ENCODE peak calls at places on chromosomes 12 and 14, in six cellular contexts. One of them, this sample, is unnamed.

GRCh38 chr12:106898001-106898966 is 57.4 kb upstream of the TMEM263 start:
- DNase-seq in OCI-LY7: no peak
- DNase-seq in cardiac muscle cell: no peak
- DNase-seq in pancreas: no peak
- DNase-seq in astrocyte of the spinal cord: no peak
- DNase-seq in retinal pigment epithelial cell: no peak
- DNase-seq in this sample: no peak

GRCh38 chr14:23145794-23146422 is 26.9 kb upstream of the CEBPE start:
- DNase-seq in pancreas: no peak
- DNase-seq in cardiac muscle cell: no peak
- DNase-seq in retinal pigment epithelial cell: peak; percentile 78
- DNase-seq in astrocyte of the spinal cord: no peak
- DNase-seq in OCI-LY7: no peak
- DNase-seq in this sample: no peak

GRCh38 chr14:105939810-105940508 is 413.6 kb downstream of the TMEM121 start:
- DNase-seq in pancreas: no peak
- DNase-seq in retinal pigment epithelial cell: no peak
- DNase-seq in cardiac muscle cell: no peak
- DNase-seq in astrocyte of the spinal cord: no peak
- DNase-seq in OCI-LY7: no peak
- DNase-seq in this sample: no peak

GRCh38 chr14:39015964-39016577 is 87.0 kb downstream of the SEC23A start:
- DNase-seq in astrocyte of the spinal cord: no peak
- DNase-seq in OCI-LY7: no peak
- DNase-seq in cardiac muscle cell: no peak
- DNase-seq in pancreas: no peak
- DNase-seq in retinal pigment epithelial cell: no peak
- DNase-seq in this sample: peak; percentile 28

GRCh38 chr14:63249112-63249511 is 44.9 kb downstream of the RHOJ start:
- DNase-seq in astrocyte of the spinal cord: peak; percentile 41
- DNase-seq in pancreas: no peak
- DNase-seq in cardiac muscle cell: no peak
- DNase-seq in retinal pigment epithelial cell: no peak
- DNase-seq in OCI-LY7: no peak
- DNase-seq in this sample: peak; percentile 88

GRCh38 chr14:20343855-20344205 is 395 bp downstream of the PARP2 start:
- DNase-seq in pancreas: no peak
- DNase-seq in cardiac muscle cell: no peak
- DNase-seq in retinal pigment epithelial cell: no peak
- DNase-seq in astrocyte of the spinal cord: no peak
- DNase-seq in OCI-LY7: no peak
- DNase-seq in this sample: peak; percentile 49

GRCh38 chr12:121647-122046 is 55.1 kb downstream of the IQSEC3 start:
- DNase-seq in pancreas: no peak
- DNase-seq in cardiac muscle cell: peak; percentile 32
- DNase-seq in astrocyte of the spinal cord: no peak
- DNase-seq in retinal pigment epithelial cell: no peak
- DNase-seq in OCI-LY7: no peak
- DNase-seq in this sample: no peak

GRCh38 chr12:51980051-51980808 is 26.5 kb upstream of the TAMALIN start:
- DNase-seq in pancreas: peak; percentile 45
- DNase-seq in OCI-LY7: peak; percentile 72
- DNase-seq in cardiac muscle cell: peak; percentile 71
- DNase-seq in astrocyte of the spinal cord: peak; percentile 60
- DNase-seq in retinal pigment epithelial cell: no peak
- DNase-seq in this sample: peak; percentile 74

GRCh38 chr12:72346331-72346944 is 74.3 kb downstream of the TRHDE start:
- DNase-seq in pancreas: peak; percentile 73
- DNase-seq in cardiac muscle cell: peak; percentile 87
- DNase-seq in retinal pigment epithelial cell: peak; percentile 36
- DNase-seq in OCI-LY7: peak; percentile 73
- DNase-seq in astrocyte of the spinal cord: peak; percentile 84
- DNase-seq in this sample: peak; percentile 63

GRCh38 chr14:53494587-53494986 is 341.5 kb upstream of the DDHD1 start:
- DNase-seq in pancreas: no peak
- DNase-seq in astrocyte of the spinal cord: no peak
- DNase-seq in cardiac muscle cell: no peak
- DNase-seq in OCI-LY7: no peak
- DNase-seq in retinal pigment epithelial cell: no peak
- DNase-seq in this sample: peak; percentile 52

GRCh38 chr12:14931359-14931758 is 7.0 kb downstream of the ERP27 start:
- DNase-seq in cardiac muscle cell: no peak
- DNase-seq in astrocyte of the spinal cord: no peak
- DNase-seq in OCI-LY7: no peak
- DNase-seq in pancreas: no peak
- DNase-seq in retinal pigment epithelial cell: no peak
- DNase-seq in this sample: no peak

GRCh38 chr14:95941897-95942296 is 65.3 kb downstream of the TUNAR start:
- DNase-seq in OCI-LY7: no peak
- DNase-seq in pancreas: no peak
- DNase-seq in retinal pigment epithelial cell: no peak
- DNase-seq in astrocyte of the spinal cord: no peak
- DNase-seq in cardiac muscle cell: no peak
- DNase-seq in this sample: no peak

GRCh38 chr12:120996133-120996746 is 17.9 kb downstream of the HNF1A start:
- DNase-seq in astrocyte of the spinal cord: no peak
- DNase-seq in retinal pigment epithelial cell: no peak
- DNase-seq in cardiac muscle cell: no peak
- DNase-seq in OCI-LY7: no peak
- DNase-seq in pancreas: peak; percentile 13
- DNase-seq in this sample: no peak

GRCh38 chr14:94407906-94408305 is 19.5 kb upstream of the SERPINA1 start:
- DNase-seq in cardiac muscle cell: no peak
- DNase-seq in pancreas: no peak
- DNase-seq in OCI-LY7: no peak
- DNase-seq in retinal pigment epithelial cell: no peak
- DNase-seq in astrocyte of the spinal cord: no peak
- DNase-seq in this sample: no peak

GRCh38 chr12:27105746-27106536 is 23.6 kb upstream of the C12orf71 start:
- DNase-seq in OCI-LY7: no peak
- DNase-seq in astrocyte of the spinal cord: no peak
- DNase-seq in pancreas: no peak
- DNase-seq in retinal pigment epithelial cell: no peak
- DNase-seq in cardiac muscle cell: no peak
- DNase-seq in this sample: no peak

DNA sequence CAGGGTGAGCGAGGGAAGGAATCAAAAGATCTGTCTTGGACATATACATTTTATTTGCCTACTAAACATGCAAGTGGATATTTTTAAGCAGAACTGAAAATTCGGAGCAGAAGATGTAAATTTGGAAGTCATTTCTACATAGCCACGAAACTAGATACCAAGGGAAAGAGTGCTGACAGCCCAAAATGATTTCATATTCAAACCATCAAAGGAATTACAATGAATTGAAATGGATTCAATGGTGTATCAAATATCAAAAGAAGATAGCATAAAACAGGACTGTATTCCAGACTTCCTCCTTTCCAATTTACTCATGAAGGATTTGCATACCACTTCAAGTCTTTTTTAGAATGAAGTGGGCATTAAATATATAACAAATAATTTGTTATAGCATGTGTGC is 313.5 kb upstream of the KITLG start:
- DNase-seq in retinal pigment epithelial cell: no peak
- DNase-seq in OCI-LY7: no peak
- DNase-seq in astrocyte of the spinal cord: no peak
- DNase-seq in pancreas: no peak
- DNase-seq in cardiac muscle cell: no peak
- DNase-seq in this sample: peak; percentile 36
- TF ChIP-seq CTCF in retinal pigment epithelial cell: no peak
- TF ChIP-seq CTCF in OCI-LY7: no peak
- TF ChIP-seq CTCF in astrocyte of the spinal cord: no peak
- TF ChIP-seq CTCF in pancreas: no peak
- TF ChIP-seq CTCF in cardiac muscle cell: no peak
- TF ChIP-seq CTCF in this sample: no peak

DNA sequence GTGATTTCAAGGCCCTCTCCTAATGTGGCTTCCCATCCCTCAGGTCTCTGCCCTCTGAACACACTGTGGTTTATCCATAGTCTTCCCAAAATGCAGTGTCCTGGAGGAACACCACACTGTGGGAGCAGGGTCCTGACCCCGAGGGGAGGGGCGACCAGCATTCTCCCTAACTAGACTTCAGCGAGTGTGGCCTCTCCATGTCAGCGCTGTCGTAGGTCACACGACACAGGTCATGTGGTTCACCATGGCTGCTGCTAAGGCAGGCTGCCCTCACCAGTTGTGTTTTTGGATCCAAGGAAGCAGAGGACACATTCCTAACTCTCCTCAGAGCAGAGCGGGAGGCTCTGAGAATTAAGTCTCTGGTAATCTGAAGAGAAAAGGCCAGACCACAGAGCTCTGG is 50.5 kb downstream of the SSH1 start:
- DNase-seq in pancreas: no peak
- DNase-seq in OCI-LY7: no peak
- DNase-seq in cardiac muscle cell: no peak
- DNase-seq in astrocyte of the spinal cord: no peak
- DNase-seq in retinal pigment epithelial cell: no peak
- DNase-seq in this sample: no peak
- H3K4me3 ChIP-seq in pancreas: no peak overlapping the region
- H3K4me3 ChIP-seq in OCI-LY7: no peak overlapping the region
- H3K4me3 ChIP-seq in cardiac muscle cell: no peak overlapping the region
- H3K4me3 ChIP-seq in astrocyte of the spinal cord: no peak overlapping the region
- H3K4me3 ChIP-seq in retinal pigment epithelial cell: no peak overlapping the region
- H3K4me3 ChIP-seq in this sample: no peak overlapping the region

GRCh38 chr12:5433840-5434646 is 2.1 kb downstream of the NTF3 start:
- DNase-seq in OCI-LY7: no peak
- DNase-seq in cardiac muscle cell: no peak
- DNase-seq in pancreas: no peak
- DNase-seq in astrocyte of the spinal cord: no peak
- DNase-seq in retinal pigment epithelial cell: no peak
- DNase-seq in this sample: no peak
- TF ChIP-seq CTCF in OCI-LY7: no peak
- TF ChIP-seq CTCF in cardiac muscle cell: no peak
- TF ChIP-seq CTCF in pancreas: no peak
- TF ChIP-seq CTCF in astrocyte of the spinal cord: no peak
- TF ChIP-seq CTCF in retinal pigment epithelial cell: no peak
- TF ChIP-seq CTCF in this sample: no peak

GRCh38 chr14:50381008-50381407 is 15.7 kb downstream of the CDKL1 start:
- DNase-seq in pancreas: no peak
- DNase-seq in retinal pigment epithelial cell: no peak
- DNase-seq in astrocyte of the spinal cord: no peak
- DNase-seq in cardiac muscle cell: no peak
- DNase-seq in OCI-LY7: no peak
- DNase-seq in this sample: no peak
- H3K4me3 ChIP-seq in pancreas: no peak overlapping the region
- H3K4me3 ChIP-seq in retinal pigment epithelial cell: no peak overlapping the region
- H3K4me3 ChIP-seq in astrocyte of the spinal cord: no peak overlapping the region
- H3K4me3 ChIP-seq in cardiac muscle cell: no peak overlapping the region
- H3K4me3 ChIP-seq in OCI-LY7: no peak overlapping the region
- H3K4me3 ChIP-seq in this sample: no peak overlapping the region

DNA sequence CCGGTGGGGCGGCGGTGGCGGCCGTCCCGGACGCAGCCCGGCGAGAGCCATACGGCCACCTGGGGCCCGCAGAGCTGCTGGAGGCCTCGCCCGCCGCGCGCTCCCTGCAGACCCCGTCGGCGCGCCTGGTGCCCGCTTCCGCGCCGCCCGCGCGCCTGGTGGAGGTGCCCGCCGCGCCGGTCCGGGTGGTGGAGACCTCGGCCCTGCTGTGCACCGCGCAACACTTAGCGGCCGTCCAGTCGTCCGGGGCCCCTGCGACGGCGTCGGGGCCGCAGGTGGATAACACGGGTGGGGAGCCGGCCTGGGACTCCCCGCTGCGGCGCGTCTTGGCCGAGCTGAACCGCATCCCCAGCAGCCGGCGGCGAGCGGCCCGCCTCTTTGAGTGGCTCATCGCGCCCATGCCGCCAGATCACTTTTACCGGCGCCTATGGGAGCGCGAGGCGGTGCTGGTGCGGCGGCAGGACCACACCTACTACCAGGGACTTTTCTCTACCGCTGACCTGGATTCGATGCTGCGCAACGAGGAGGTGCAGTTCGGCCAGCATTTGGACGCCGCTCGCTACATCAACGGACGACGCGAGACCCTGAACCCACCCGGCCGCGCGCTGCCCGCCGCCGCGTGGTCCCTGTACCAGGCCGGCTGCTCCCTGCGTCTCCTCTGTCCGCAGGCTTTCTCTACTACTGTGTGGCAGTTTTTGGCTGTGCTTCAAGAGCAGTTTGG is 683 bp downstream of the RIOX1 start:
- DNase-seq in pancreas: peak; percentile 62
- DNase-seq in retinal pigment epithelial cell: no peak
- DNase-seq in cardiac muscle cell: peak; percentile 75
- DNase-seq in astrocyte of the spinal cord: peak; percentile 73
- DNase-seq in OCI-LY7: peak; percentile 59
- DNase-seq in this sample: peak; percentile 44
- TF ChIP-seq CTCF in pancreas: no peak
- TF ChIP-seq CTCF in retinal pigment epithelial cell: no peak
- TF ChIP-seq CTCF in cardiac muscle cell: no peak
- TF ChIP-seq CTCF in astrocyte of the spinal cord: no peak
- TF ChIP-seq CTCF in OCI-LY7: no peak
- TF ChIP-seq CTCF in this sample: no peak